ENCODE peak calls at places on chromosomes 1 and 21, in seven cellular contexts. B, D, M, Y, I, J and S are unnamed samples.

GRCh38 chr1:112548540-112548939 is 39.8 kb downstream of the WNT2B start:
- DNase-seq in B (no peak), D (no peak), M (no peak), Y (no peak), I (no peak), J (no peak), S (no peak)

GRCh38 chr1:2349821-2350220 is 41.5 kb downstream of the MORN1 start:
- DNase-seq in B (no peak), D (no peak), M (no peak), Y (no peak), I (no peak), J (no peak), S (no peak)

GRCh38 chr1:68116643-68117235 is 66.3 kb upstream of the DIRAS3 start:
- DNase-seq in B (no peak), D (peak), M (no peak), Y (peak), I (peak), J (peak), S (no peak)

GRCh38 chr1:12127206-12127810 is 39.5 kb upstream of the TNFRSF1B start:
- DNase-seq in B (no peak), D (no peak), M (no peak), Y (no peak), I (no peak), J (peak), S (no peak)

GRCh38 chr1:22321917-22322316 is 129.7 kb upstream of the ZBTB40 start:
- DNase-seq in B (no peak), D (peak), M (no peak), Y (no peak), I (no peak), J (no peak), S (no peak)

GRCh38 chr1:1760715-1761114 is 17.6 kb downstream of the NADK start:
- DNase-seq in B (no peak), D (no peak), M (no peak), Y (no peak), I (no peak), J (no peak), S (no peak)

GRCh38 chr1:151475175-151475574 is 15.9 kb upstream of the POGZ start:
- DNase-seq in B (no peak), D (no peak), M (no peak), Y (no peak), I (no peak), J (peak), S (no peak)

GRCh38 chr1:221089803-221090202 is 210.6 kb downstream of the HLX start:
- DNase-seq in B (no peak), D (no peak), M (no peak), Y (no peak), I (no peak), J (no peak), S (no peak)

GRCh38 chr1:162033445-162033844 is 9.8 kb upstream of the OLFML2B start:
- DNase-seq in B (no peak), D (no peak), M (no peak), Y (no peak), I (no peak), J (no peak), S (no peak)

GRCh38 chr1:151501474-151501873 is 9.7 kb upstream of the CGN start:
- DNase-seq in B (no peak), D (no peak), M (peak), Y (no peak), I (no peak), J (no peak), S (no peak)

GRCh38 chr1:61076728-61077675 is 5.4 kb upstream of the NFIA start:
- DNase-seq in B (peak), D (peak), M (peak), Y (peak), I (peak), J (peak), S (no peak)

GRCh38 chr1:37399205-37399604 is 75.2 kb upstream of the ZC3H12A start:
- DNase-seq in B (no peak), D (peak), M (no peak), Y (no peak), I (no peak), J (no peak), S (no peak)

GRCh38 chr21:45108808-45109800 is 34.7 kb downstream of the ADARB1 start:
- DNase-seq in B (no peak), D (no peak), M (no peak), Y (no peak), I (no peak), J (peak), S (no peak)

GRCh38 chr1:93844262-93845045 is 34.6 kb downstream of the DNTTIP2 start:
- DNase-seq in B (no peak), D (peak), M (peak), Y (peak), I (peak), J (peak), S (no peak)

GRCh38 chr1:22796642-22797041 is 86.0 kb downstream of the EPHB2 start:
- DNase-seq in B (no peak), D (no peak), M (no peak), Y (no peak), I (no peak), J (no peak), S (no peak)

GRCh38 chr1:239814306-239814881 is 277.3 kb upstream of the FMN2 start:
- DNase-seq in B (no peak), D (no peak), M (peak), Y (peak), I (peak), J (peak), S (no peak)

GRCh38 chr21:14830307-14830706 is 234.5 kb downstream of the NRIP1 start:
- DNase-seq in B (no peak), D (no peak), M (no peak), Y (no peak), I (no peak), J (no peak), S (no peak)

GRCh38 chr1:31583995-31584868 is 7.9 kb downstream of the TINAGL1 start:
- DNase-seq in B (no peak), D (peak), M (no peak), Y (no peak), I (no peak), J (no peak), S (no peak)

GRCh38 chr1:113396585-113396984 is 6.3 kb downstream of the MAGI3 start:
- DNase-seq in B (no peak), D (no peak), M (no peak), Y (peak), I (no peak), J (no peak), S (peak)

GRCh38 chr1:9821710-9822109 is 2.1 kb downstream of the CLSTN1 start:
- DNase-seq in B (no peak), D (no peak), M (no peak), Y (no peak), I (no peak), J (no peak), S (no peak)

GRCh38 chr1:164875518-164875917 is 316.5 kb downstream of the PBX1 start:
- DNase-seq in B (no peak), D (no peak), M (no peak), Y (no peak), I (no peak), J (no peak), S (no peak)

GRCh38 chr1:154998818-154999650 is 3.6 kb upstream of the ZBTB7B start:
- DNase-seq in B (no peak), D (peak), M (peak), Y (no peak), I (peak), J (peak), S (no peak)

GRCh38 chr1:204569478-204569877 is 53.3 kb downstream of the MDM4 start:
- DNase-seq in B (no peak), D (no peak), M (no peak), Y (no peak), I (no peak), J (no peak), S (no peak)

GRCh38 chr1:6345009-6345408 is 48.6 kb downstream of the ACOT7 start:
- DNase-seq in B (no peak), D (no peak), M (no peak), Y (no peak), I (no peak), J (no peak), S (no peak)

GRCh38 chr1:47436979-47437517 is 796 bp upstream of the FOXD2 start:
- DNase-seq in B (no peak), D (no peak), M (no peak), Y (peak), I (no peak), J (no peak), S (no peak)

GRCh38 chr1:1600861-1601563 is 1.1 kb upstream of the FNDC10 start:
- DNase-seq in B (no peak), D (no peak), M (no peak), Y (no peak), I (no peak), J (no peak), S (no peak)

GRCh38 chr21:26800001-26800400 is 45.2 kb downstream of the ADAMTS1 start:
- DNase-seq in B (no peak), D (no peak), M (no peak), Y (no peak), I (no peak), J (no peak), S (no peak)

GRCh38 chr1:177611402-177611801 is 358.5 kb downstream of the SEC16B start:
- DNase-seq in B (no peak), D (no peak), M (no peak), Y (no peak), I (no peak), J (no peak), S (no peak)

GRCh38 chr1:16167331-16168143 is 11.7 kb upstream of the EPHA2 start:
- DNase-seq in B (no peak), D (no peak), M (peak), Y (no peak), I (no peak), J (peak), S (no peak)

GRCh38 chr1:47659141-47659540 is 221.3 kb downstream of the FOXD2 start:
- DNase-seq in B (no peak), D (no peak), M (no peak), Y (no peak), I (no peak), J (no peak), S (no peak)

GRCh38 chr1:2174348-2175054 is 20.1 kb downstream of the FAAP20 start:
- DNase-seq in B (no peak), D (no peak), M (peak), Y (peak), I (peak), J (peak), S (peak)

GRCh38 chr1:154429118-154429517 is 24.0 kb downstream of the IL6R start:
- DNase-seq in B (no peak), D (no peak), M (no peak), Y (no peak), I (no peak), J (no peak), S (no peak)

GRCh38 chr21:25963186-25963585 is 207.4 kb downstream of the APP start:
- DNase-seq in B (peak), D (no peak), M (no peak), Y (peak), I (no peak), J (no peak), S (peak)

GRCh38 chr1:236491469-236492136 is 32.2 kb upstream of the LGALS8 start:
- DNase-seq in B (no peak), D (no peak), M (no peak), Y (no peak), I (no peak), J (no peak), S (no peak)